ENCODE peak calls at places on chromosomes 13 and 19, in ten cellular contexts. U, L, Y, Q, J, I, A, T, C and E are unnamed samples. For H3K4me1, the result is how much of the 10 kb centered on the place peaks cover.

GRCh38 chr19:14363203-14364097 is 17.8 kb upstream of the ADGRE5 start:
- DNase-seq in U (peak), L (peak), Y (peak), Q (peak), J (peak), I (peak), A (peak), T (peak), C (peak), E (peak)

GRCh38 chr19:47134533-47134932 is 3.9 kb downstream of the SAE1 start:
- DNase-seq in U (no peak), L (no peak), Y (no peak), Q (no peak), J (no peak), I (no peak), A (no peak), T (no peak), C (no peak), E (no peak)

GRCh38 chr19:48290923-48291700 is 21.2 kb downstream of the ZNF114 start:
- DNase-seq in U (peak), L (peak), Y (peak), Q (peak), J (peak), I (peak), A (peak), T (peak), C (peak), E (peak)

GRCh38 chr19:50191270-50191669 is 12.2 kb upstream of the MYH14 start:
- DNase-seq in U (no peak), L (no peak), Y (no peak), Q (no peak), J (no peak), I (no peak), A (no peak), T (no peak), C (no peak), E (no peak)

GRCh38 chr19:19514215-19514633 is 1.1 kb downstream of the TSSK6 start:
- DNase-seq in U (peak), L (peak), Y (no peak), Q (peak), J (no peak), I (no peak), A (peak), T (no peak), C (no peak), E (peak)

GRCh38 chr19:39284032-39284431 is 12.2 kb upstream of the IFNL1 start:
- DNase-seq in U (no peak), L (no peak), Y (no peak), Q (no peak), J (no peak), I (no peak), A (no peak), T (no peak), C (no peak), E (no peak)

GRCh38 chr13:44618326-44618725 is 42.2 kb upstream of the TSC22D1 start:
- DNase-seq in U (no peak), L (no peak), Y (no peak), Q (no peak), J (no peak), I (no peak), A (peak), T (no peak), C (no peak), E (no peak)

GRCh38 chr19:58054792-58055482 is 4.1 kb upstream of the ZNF135 start:
- DNase-seq in U (peak), L (no peak), Y (no peak), Q (peak), J (peak), I (no peak), A (peak), T (no peak), C (no peak), E (no peak)

GRCh38 chr19:38452430-38453366 is 19.2 kb downstream of the RYR1 start:
- DNase-seq in U (no peak), L (peak), Y (peak), Q (no peak), J (peak), I (no peak), A (no peak), T (no peak), C (no peak), E (no peak)

GRCh38 chr19:33468361-33469170 is 53.0 kb downstream of the PEPD start:
- DNase-seq in U (no peak), L (no peak), Y (no peak), Q (no peak), J (peak), I (no peak), A (peak), T (no peak), C (no peak), E (no peak)

GRCh38 chr19:3868770-3869456 is at the start of gene ZFR2:
- DNase-seq in U (no peak), L (no peak), Y (peak), Q (no peak), J (peak), I (no peak), A (no peak), T (no peak), C (peak), E (no peak)

GRCh38 chr19:35421362-35421761 is 26.7 kb upstream of the FFAR2 start:
- DNase-seq in U (no peak), L (no peak), Y (no peak), Q (no peak), J (no peak), I (no peak), A (no peak), T (no peak), C (no peak), E (peak)

GRCh38 chr19:38386968-38387549 is 775 bp downstream of the GGN start:
- DNase-seq in U (no peak), L (peak), Y (no peak), Q (no peak), J (no peak), I (no peak), A (no peak), T (no peak), C (no peak), E (peak)

GRCh38 chr13:44116562-44117315 is 237.0 kb downstream of the LACC1 start:
- DNase-seq in U (peak), L (no peak), Y (no peak), Q (no peak), J (peak), I (no peak), A (no peak), T (no peak), C (peak), E (no peak)

GRCh38 chr13:106851251-106851650 is 283.3 kb upstream of the ARGLU1 start:
- DNase-seq in U (no peak), L (no peak), Y (no peak), Q (no peak), J (peak), I (no peak), A (peak), T (no peak), C (no peak), E (no peak)

GRCh38 chr13:114067381-114067885 is 65.0 kb downstream of the RASA3 start:
- DNase-seq in U (no peak), L (no peak), Y (no peak), Q (no peak), J (no peak), I (peak), A (peak), T (no peak), C (peak), E (peak)

GRCh38 chr13:44697058-44697457 is 120.9 kb upstream of the TSC22D1 start:
- DNase-seq in U (no peak), L (no peak), Y (no peak), Q (no peak), J (no peak), I (no peak), A (no peak), T (no peak), C (no peak), E (no peak)

GRCh38 chr19:1401138-1401888 is at the start of gene GAMT:
- DNase-seq in U (peak), L (no peak), Y (no peak), Q (no peak), J (peak), I (no peak), A (no peak), T (peak), C (peak), E (no peak)

GRCh38 chr19:11296264-11296663 is 304 bp downstream of the TSPAN16 start:
- DNase-seq in U (no peak), L (peak), Y (no peak), Q (peak), J (no peak), I (no peak), A (no peak), T (no peak), C (no peak), E (no peak)

GRCh38 chr13:57640582-57640981 is 9.0 kb downstream of the PCDH17 start:
- DNase-seq in U (no peak), L (no peak), Y (no peak), Q (no peak), J (no peak), I (no peak), A (peak), T (no peak), C (no peak), E (no peak)

GRCh38 chr13:24148414-24149305 is 11.9 kb upstream of the SPATA13 start:
- DNase-seq in U (no peak), L (no peak), Y (peak), Q (no peak), J (peak), I (peak), A (peak), T (no peak), C (no peak), E (no peak)

GRCh38 chr13:110546389-110546788 is 15.1 kb downstream of the RAB20 start:
- DNase-seq in U (no peak), L (no peak), Y (no peak), Q (no peak), J (no peak), I (no peak), A (no peak), T (no peak), C (no peak), E (peak)

GRCh38 chr13:110546933-110547332 is 14.6 kb downstream of the RAB20 start:
- DNase-seq in U (peak), L (peak), Y (peak), Q (no peak), J (no peak), I (peak), A (peak), T (no peak), C (no peak), E (peak)

GRCh38 chr13:110551284-110551683 is 10.2 kb downstream of the RAB20 start:
- DNase-seq in U (no peak), L (no peak), Y (no peak), Q (no peak), J (no peak), I (no peak), A (no peak), T (no peak), C (no peak), E (peak)

GRCh38 chr13:110549795-110550160 is 11.7 kb downstream of the RAB20 start:
- DNase-seq in U (no peak), L (no peak), Y (no peak), Q (no peak), J (no peak), I (no peak), A (no peak), T (no peak), C (no peak), E (peak)

GRCh38 chr13:110548891-110549794 is 12.4 kb downstream of the RAB20 start:
- DNase-seq in U (no peak), L (no peak), Y (no peak), Q (no peak), J (peak), I (no peak), A (no peak), T (no peak), C (no peak), E (no peak)
- H3K4me1 ChIP-seq in U (under half), L (under half), Y (under half), Q (under half), J (under half), I (under half), A (under half), T (under half), C (under half), E (under half)

DNA sequence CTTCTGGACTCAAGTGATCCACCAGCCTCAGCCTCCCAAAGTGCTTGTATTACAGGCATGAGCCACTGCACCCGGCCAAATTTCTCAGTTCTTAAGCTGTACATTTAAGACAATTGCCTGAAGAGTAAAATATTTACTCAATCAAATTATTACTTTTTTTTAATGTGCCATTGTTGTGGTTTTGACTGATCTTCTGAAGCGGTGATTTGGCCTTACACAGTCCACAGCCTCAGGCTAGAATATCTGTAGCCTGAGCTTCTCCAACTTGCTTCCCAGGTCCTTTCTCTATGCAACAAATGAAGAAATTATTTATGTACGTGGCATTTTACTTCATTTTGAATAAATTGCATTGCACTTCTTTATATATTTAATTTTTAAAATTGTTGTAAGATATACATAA is 281.3 kb downstream of the KLF5 start:
- DNase-seq in U (no peak), L (no peak), Y (no peak), Q (no peak), J (no peak), I (peak), A (no peak), T (no peak), C (no peak), E (no peak)
- H3K27ac ChIP-seq in U (no peak), L (no peak), Y (no peak), Q (no peak), J (no peak), I (no peak), A (no peak), T (no peak), C (no peak), E (no peak)

DNA sequence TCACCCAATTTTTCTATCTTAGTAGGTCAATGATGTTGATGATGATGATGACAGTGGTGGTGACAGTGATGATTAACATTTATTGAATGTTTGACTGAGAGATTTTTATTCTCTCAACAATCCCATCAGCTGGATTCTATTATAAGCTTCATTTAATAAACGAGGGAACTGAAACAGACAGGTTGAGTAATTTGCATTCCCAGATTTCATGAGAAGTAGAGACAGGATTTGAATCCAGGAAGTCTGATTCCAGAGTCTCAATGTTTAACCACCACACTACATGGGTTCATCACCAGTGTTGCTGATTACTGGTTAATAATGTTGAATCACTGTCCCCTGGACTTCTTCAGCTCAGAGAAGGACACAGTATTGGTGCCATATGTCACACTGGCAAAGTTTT is 168.8 kb downstream of the FLT1 start:
- DNase-seq in U (no peak), L (no peak), Y (no peak), Q (no peak), J (no peak), I (no peak), A (no peak), T (no peak), C (no peak), E (no peak)
- H3K4me1 ChIP-seq in U (under half), L (under half), Y (under half), Q (under half), J (under half), I (under half), A (under half), T (under half), C (under half), E (under half)

GRCh38 chr19:42229263-42229854 is 9.2 kb downstream of the ZNF526 start:
- DNase-seq in U (no peak), L (no peak), Y (no peak), Q (no peak), J (no peak), I (no peak), A (no peak), T (no peak), C (no peak), E (no peak)

GRCh38 chr19:42226886-42227285 is 6.8 kb downstream of the ZNF526 start:
- DNase-seq in U (no peak), L (no peak), Y (no peak), Q (no peak), J (no peak), I (peak), A (no peak), T (no peak), C (no peak), E (no peak)

GRCh38 chr19:42224940-42225717 is 5.0 kb downstream of the ZNF526 start:
- DNase-seq in U (no peak), L (no peak), Y (no peak), Q (no peak), J (no peak), I (no peak), A (no peak), T (no peak), C (no peak), E (no peak)

GRCh38 chr19:42228640-42229039 is 8.5 kb downstream of the ZNF526 start:
- DNase-seq in U (no peak), L (no peak), Y (no peak), Q (no peak), J (no peak), I (no peak), A (no peak), T (no peak), C (no peak), E (no peak)

DNA sequence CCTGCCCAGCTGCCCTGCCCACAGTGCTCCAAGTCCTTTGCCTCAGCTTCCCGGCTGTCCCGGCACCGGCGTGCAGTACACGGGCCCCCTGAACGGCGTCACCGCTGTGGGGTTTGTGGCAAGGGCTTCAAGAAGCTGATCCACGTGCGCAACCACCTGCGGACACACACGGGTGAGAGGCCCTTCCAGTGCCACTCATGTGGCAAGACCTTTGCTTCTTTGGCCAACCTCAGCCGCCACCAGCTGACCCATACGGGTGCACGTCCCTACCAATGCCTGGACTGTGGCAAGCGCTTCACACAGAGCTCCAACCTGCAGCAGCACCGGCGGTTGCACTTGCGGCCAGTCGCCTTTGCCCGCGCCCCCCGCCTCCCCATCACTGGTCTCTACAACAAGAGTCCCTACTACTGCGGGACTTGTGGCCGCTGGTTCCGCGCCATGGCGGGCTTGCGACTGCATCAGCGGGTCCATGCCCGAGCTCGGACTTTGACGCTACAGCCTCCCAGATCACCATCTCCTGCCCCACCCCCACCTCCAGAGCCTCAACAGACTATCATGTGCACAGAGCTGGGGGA is 5.7 kb downstream of the ZNF526 start:
- DNase-seq in U (no peak), L (no peak), Y (no peak), Q (no peak), J (no peak), I (no peak), A (no peak), T (no peak), C (no peak), E (no peak)
- H3K27ac ChIP-seq in U (no peak), L (no peak), Y (no peak), Q (no peak), J (no peak), I (no peak), A (no peak), T (no peak), C (no peak), E (no peak)